ENCODE peak calls at places on chromosomes 2 and 18, in four cellular contexts. D is GM23248, X is uterus, H is astrocyte. M is an unnamed sample.

GRCh38 chr2:111198701-111199100 is 78.0 kb downstream of the BCL2L11 start:
- DNase-seq in D (no peak), X (no peak), H (no peak), M (no peak)

GRCh38 chr18:61894751-61895524 is 2.1 kb upstream of the RNF152 start:
- DNase-seq in D (peak; percentile 21), X (peak; percentile 36), H (no peak), M (peak; percentile 92)

GRCh38 chr18:10070581-10071000 is 156.8 kb downstream of the VAPA start:
- DNase-seq in D (peak; percentile 23), X (no peak), H (peak; percentile 72), M (no peak)

GRCh38 chr2:85394256-85394655 is 15.9 kb downstream of the CAPG start:
- DNase-seq in D (no peak), X (no peak), H (no peak), M (peak; percentile 58)

GRCh38 chr2:28292491-28292890 is 100.2 kb upstream of the FOSL2 start:
- DNase-seq in D (peak; percentile 54), X (no peak), H (peak; percentile 74), M (peak; percentile 39)

GRCh38 chr2:19936979-19937378 is 35.2 kb upstream of the TTC32 start:
- DNase-seq in D (no peak), X (no peak), H (no peak), M (no peak)

GRCh38 chr2:109497447-109497846 is 116.3 kb downstream of the SEPTIN10 start:
- DNase-seq in D (peak; percentile 78), X (no peak), H (peak; percentile 80), M (peak; percentile 91)

GRCh38 chr2:222518570-222519381 is 94.4 kb downstream of the SGPP2 start:
- DNase-seq in D (peak; percentile 75), X (no peak), H (peak; percentile 74), M (peak; percentile 73)

GRCh38 chr18:57786038-57786437 is 17.1 kb downstream of the ATP8B1 start:
- DNase-seq in D (no peak), X (peak; percentile 7), H (no peak), M (no peak)

GRCh38 chr2:9895669-9896068 is 52.4 kb downstream of the TAF1B start:
- DNase-seq in D (no peak), X (no peak), H (no peak), M (no peak)

GRCh38 chr2:239674101-239674980 is 273.5 kb upstream of the HDAC4 start:
- DNase-seq in D (no peak), X (no peak), H (no peak), M (peak; percentile 35)

GRCh38 chr2:64080179-64080578 is 61.0 kb upstream of the VPS54 start:
- DNase-seq in D (no peak), X (no peak), H (no peak), M (no peak)

GRCh38 chr18:49966090-49966489 is 152.8 kb upstream of the ACAA2 start:
- DNase-seq in D (no peak), X (no peak), H (no peak), M (no peak)

GRCh38 chr2:232478571-232479340 is 8.9 kb downstream of the ECEL1 start:
- DNase-seq in D (no peak), X (no peak), H (no peak), M (peak; percentile 81)

GRCh38 chr2:155513248-155513647 is 814.8 kb downstream of the KCNJ3 start:
- DNase-seq in D (no peak), X (no peak), H (no peak), M (no peak)

GRCh38 chr18:9708057-9708881 is at the start of gene RAB31:
- DNase-seq in D (peak; percentile 94), X (peak; percentile 89), H (peak; percentile 60), M (peak; percentile 98)

GRCh38 chr2:239790313-239790712 is 234.8 kb downstream of the NDUFA10 start:
- DNase-seq in D (no peak), X (peak; percentile 9), H (no peak), M (peak; percentile 53)

GRCh38 chr2:160224060-160224459 is 24.0 kb upstream of the ITGB6 start:
- DNase-seq in D (peak; percentile 100), X (no peak), H (peak; percentile 98), M (peak; percentile 83)

GRCh38 chr2:117360586-117360985 is 453.9 kb upstream of the DDX18 start:
- DNase-seq in D (no peak), X (no peak), H (no peak), M (no peak)

GRCh38 chr2:29057006-29057405 is 17.3 kb downstream of the PCARE start:
- DNase-seq in D (no peak), X (no peak), H (no peak), M (peak; percentile 51)

GRCh38 chr2:16302431-16302830 is 362.1 kb downstream of the MYCN start:
- DNase-seq in D (no peak), X (no peak), H (no peak), M (no peak)

GRCh38 chr2:37635359-37636208 is 35.9 kb downstream of the CDC42EP3 start:
- DNase-seq in D (peak; percentile 92), X (no peak), H (peak; percentile 67), M (no peak)

GRCh38 chr18:78899241-78899640 is 80.4 kb upstream of the SALL3 start:
- DNase-seq in D (no peak), X (no peak), H (no peak), M (peak; percentile 55)

GRCh38 chr18:58572181-58572580 is 56.7 kb downstream of the ALPK2 start:
- DNase-seq in D (peak; percentile 98), X (no peak), H (peak; percentile 98), M (peak; percentile 72)

GRCh38 chr2:222946700-222947278 is 86.0 kb downstream of the ACSL3 start:
- DNase-seq in D (peak; percentile 22), X (no peak), H (peak; percentile 30), M (no peak)

GRCh38 chr2:205775091-205775876 is 93.0 kb downstream of the NRP2 start:
- DNase-seq in D (no peak), X (no peak), H (peak; percentile 64), M (no peak)

GRCh38 chr2:61178603-61179545 is 16.9 kb downstream of the C2orf74 start:
- DNase-seq in D (peak; percentile 57), X (peak; percentile 18), H (peak; percentile 30), M (peak; percentile 65)

GRCh38 chr18:65706646-65707045 is 44.2 kb upstream of the CDH7 start:
- DNase-seq in D (no peak), X (no peak), H (no peak), M (no peak)

DNA sequence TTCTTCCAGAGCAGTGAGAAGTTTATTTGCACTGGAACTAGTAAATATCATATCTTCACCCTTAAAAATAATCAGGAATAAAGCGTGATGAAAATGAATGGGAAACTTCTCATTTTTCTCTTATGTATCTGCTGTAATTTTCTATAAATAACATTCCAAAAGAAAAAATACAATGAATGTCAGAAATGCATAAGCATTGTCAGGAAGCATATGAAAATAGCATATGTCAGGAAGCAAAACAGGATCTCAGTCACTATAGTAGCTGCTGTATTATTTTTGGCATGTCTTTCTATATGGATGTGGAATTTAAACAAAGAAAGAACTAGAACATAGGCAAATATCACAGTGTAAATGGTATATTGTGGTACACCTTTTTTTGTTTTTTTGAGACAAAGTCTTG is 10.0 kb upstream of the SULT1C4 start:
- DNase-seq in D (no peak), X (no peak), H (no peak), M (no peak)
- H3K27me3 ChIP-seq in D (no peaks in the 10 kb centered on the region), X (no peaks in the 10 kb centered on the region), H (no peaks in the 10 kb centered on the region), M (no peaks in the 10 kb centered on the region)

GRCh38 chr2:227511955-227512354 is 40.0 kb downstream of the AGFG1 start:
- DNase-seq in D (no peak), X (no peak), H (no peak), M (no peak)

GRCh38 chr2:227515742-227516141 is 43.8 kb downstream of the AGFG1 start:
- DNase-seq in D (no peak), X (no peak), H (peak; percentile 11), M (no peak)

GRCh38 chr2:227513113-227513512 is 41.2 kb downstream of the AGFG1 start:
- DNase-seq in D (peak; percentile 29), X (no peak), H (no peak), M (no peak)

DNA sequence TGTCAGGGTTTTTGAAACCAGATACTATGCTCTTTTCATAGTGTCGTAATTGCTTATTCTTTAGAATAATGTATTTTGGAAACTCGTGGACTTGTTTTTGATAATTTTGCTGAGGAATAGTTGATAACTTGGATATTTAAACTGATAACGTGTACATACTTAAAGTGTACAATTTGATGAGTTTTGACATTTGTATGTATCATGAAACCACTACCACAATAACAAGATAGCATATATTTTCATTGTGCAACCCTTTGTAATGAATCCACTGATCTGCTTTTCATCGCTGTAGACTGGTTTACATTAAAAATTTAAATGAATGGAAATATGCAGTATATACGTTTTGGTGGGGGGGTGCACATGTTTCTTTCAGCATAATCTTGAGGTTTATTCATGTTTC is 45.8 kb downstream of the AGFG1 start:
- DNase-seq in D (no peak), X (no peak), H (no peak), M (no peak)
- H3K4me1 ChIP-seq in D (peaks cover 47% of the 10 kb centered on the region), X (no peaks in the 10 kb centered on the region), H (peaks cover 4% of the 10 kb centered on the region), M (peaks cover 11% of the 10 kb centered on the region)

DNA sequence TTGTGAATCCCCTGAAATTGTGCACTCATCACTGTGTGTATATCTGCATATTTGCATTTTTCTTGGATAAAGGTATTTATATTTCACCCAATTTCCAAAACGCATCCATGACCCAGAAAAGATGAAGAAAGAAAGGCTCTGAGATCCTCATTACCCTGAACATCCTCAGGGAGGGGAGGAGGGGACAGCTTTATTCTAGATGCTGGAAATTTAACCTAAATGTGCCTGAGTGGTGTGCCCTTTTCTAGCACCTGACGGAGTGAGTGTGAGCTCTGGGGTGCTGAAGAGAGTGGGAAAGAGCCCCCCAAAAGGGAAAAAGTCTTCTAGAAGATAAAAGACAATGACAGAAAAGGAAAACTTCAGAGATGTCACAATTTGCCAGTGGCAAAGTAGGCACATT is 20.8 kb downstream of the CNTNAP5 start:
- DNase-seq in D (no peak), X (no peak), H (no peak), M (no peak)
- H3K27ac ChIP-seq in D (no peak overlapping the region), X (no peak overlapping the region), H (no peak overlapping the region), M (no peak overlapping the region)

GRCh38 chr2:54259413-54260240 is 3.6 kb upstream of the TSPYL6 start:
- DNase-seq in D (no peak), X (no peak), H (no peak), M (no peak)

GRCh38 chr2:54260241-54260495 is 4.1 kb upstream of the TSPYL6 start:
- DNase-seq in D (no peak), X (no peak), H (no peak), M (no peak)

GRCh38 chr2:54255230-54256090 is 569 bp downstream of the TSPYL6 start:
- DNase-seq in D (no peak), X (no peak), H (no peak), M (no peak)

GRCh38 chr2:54256091-54256694 is at the start of gene TSPYL6:
- DNase-seq in D (no peak), X (no peak), H (no peak), M (no peak)

GRCh38 chr2:54258171-54258570 is 2.1 kb upstream of the TSPYL6 start:
- DNase-seq in D (no peak), X (no peak), H (peak; percentile 42), M (peak; percentile 83)
- H3K27me3 ChIP-seq in D (no peaks in the 10 kb centered on the region), X (no peaks in the 10 kb centered on the region), H (no peaks in the 10 kb centered on the region), M (no peaks in the 10 kb centered on the region)